ENCODE peak calls at places on chromosomes 3 and 15, in seven cellular contexts. K is neuronal stem cell, B is H9, H is mesendoderm, S is IMR-90, I is trophoblast cell, O is H1. W is an unnamed sample.

GRCh38 chr3:98733055-98733777 is 29.9 kb upstream of the ST3GAL6 start:
- DNase-seq in K (peak), B (no peak), H (peak), S (no peak), I (no peak), O (no peak), W (peak)

GRCh38 chr3:58332575-58333179 is at the start of gene PXK:
- DNase-seq in K (peak), B (peak), H (peak), S (peak), I (peak), O (no peak), W (peak)

GRCh38 chr15:92328207-92328606 is 65.5 kb upstream of the ST8SIA2 start:
- DNase-seq in K (no peak), B (no peak), H (no peak), S (no peak), I (no peak), O (no peak), W (no peak)

GRCh38 chr3:312170-312569 is 115.6 kb downstream of the CHL1 start:
- DNase-seq in K (no peak), B (no peak), H (no peak), S (no peak), I (no peak), O (no peak), W (no peak)

GRCh38 chr15:68656438-68656739 is 77.6 kb downstream of the CORO2B start:
- DNase-seq in K (no peak), B (no peak), H (no peak), S (no peak), I (no peak), O (no peak), W (no peak)

GRCh38 chr3:25910997-25911396 is 121.1 kb downstream of the OXSM start:
- DNase-seq in K (no peak), B (peak), H (peak), S (peak), I (no peak), O (no peak), W (peak)

GRCh38 chr3:11331101-11331500 is 58.9 kb downstream of the ATG7 start:
- DNase-seq in K (no peak), B (no peak), H (no peak), S (peak), I (no peak), O (no peak), W (no peak)

GRCh38 chr3:53845103-53845880 is 927 bp downstream of the CHDH start:
- DNase-seq in K (peak), B (peak), H (peak), S (peak), I (peak), O (peak), W (peak)

GRCh38 chr3:184255291-184256039 is 5.9 kb downstream of the CAMK2N2 start:
- DNase-seq in K (no peak), B (no peak), H (no peak), S (no peak), I (no peak), O (no peak), W (no peak)
- H4K8ac ChIP-seq in K (no peak), B (no peak), H (no peak), S (no peak), I (no peak), O (no peak), W (no peak)

GRCh38 chr15:76336254-76337046 is at the start of gene ISL2:
- DNase-seq in K (peak), B (peak), H (peak), S (peak), I (no peak), O (peak), W (peak)

GRCh38 chr15:76333720-76334437 is 2.7 kb upstream of the ISL2 start:
- DNase-seq in K (no peak), B (peak), H (peak), S (no peak), I (no peak), O (no peak), W (no peak)

GRCh38 chr15:76335851-76336253 is 721 bp upstream of the ISL2 start:
- DNase-seq in K (no peak), B (peak), H (peak), S (no peak), I (no peak), O (no peak), W (peak)

GRCh38 chr15:76334438-76335004 is 2.1 kb upstream of the ISL2 start:
- DNase-seq in K (no peak), B (no peak), H (no peak), S (no peak), I (no peak), O (no peak), W (no peak)

DNA sequence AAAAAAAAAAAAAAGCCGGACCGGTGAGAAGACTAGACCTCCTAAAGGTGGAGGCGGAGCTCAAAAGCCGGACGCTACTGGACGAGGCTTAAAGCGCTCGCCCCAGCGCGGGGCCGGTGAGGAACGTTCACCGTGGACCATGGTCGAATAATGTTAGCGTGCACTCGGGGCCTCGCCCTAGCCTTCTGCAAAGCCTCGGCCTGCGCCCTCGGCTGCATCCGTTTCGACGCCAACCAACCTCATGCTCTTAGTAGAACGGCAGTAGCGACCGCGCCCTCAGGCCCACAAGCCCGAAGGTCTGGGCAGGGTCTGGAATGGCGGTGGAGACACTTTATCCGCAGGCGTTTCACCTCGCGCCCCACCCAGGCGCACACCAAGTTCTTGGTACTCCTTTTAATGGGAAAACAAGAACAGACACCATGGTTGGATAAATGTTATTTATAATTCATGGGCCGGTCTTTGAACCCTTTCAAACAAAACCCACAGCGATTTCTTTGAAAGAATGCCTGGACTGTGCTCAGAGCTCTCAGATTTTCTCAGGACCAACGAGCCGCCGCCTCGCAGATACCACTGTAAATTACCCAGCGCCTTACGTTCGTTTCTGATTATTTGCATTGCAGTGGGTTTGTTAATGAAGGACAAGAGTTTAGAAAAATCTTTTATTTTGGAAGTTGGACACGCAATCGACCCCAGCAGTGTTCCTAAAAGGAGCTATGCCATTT is 1.3 kb upstream of the ISL2 start:
- DNase-seq in K (no peak), B (peak), H (peak), S (no peak), I (no peak), O (no peak), W (no peak)
- H3K9ac ChIP-seq in K (no peak), B (no peak), H (peak), S (peak), I (no peak), O (no peak), W (no peak)

DNA sequence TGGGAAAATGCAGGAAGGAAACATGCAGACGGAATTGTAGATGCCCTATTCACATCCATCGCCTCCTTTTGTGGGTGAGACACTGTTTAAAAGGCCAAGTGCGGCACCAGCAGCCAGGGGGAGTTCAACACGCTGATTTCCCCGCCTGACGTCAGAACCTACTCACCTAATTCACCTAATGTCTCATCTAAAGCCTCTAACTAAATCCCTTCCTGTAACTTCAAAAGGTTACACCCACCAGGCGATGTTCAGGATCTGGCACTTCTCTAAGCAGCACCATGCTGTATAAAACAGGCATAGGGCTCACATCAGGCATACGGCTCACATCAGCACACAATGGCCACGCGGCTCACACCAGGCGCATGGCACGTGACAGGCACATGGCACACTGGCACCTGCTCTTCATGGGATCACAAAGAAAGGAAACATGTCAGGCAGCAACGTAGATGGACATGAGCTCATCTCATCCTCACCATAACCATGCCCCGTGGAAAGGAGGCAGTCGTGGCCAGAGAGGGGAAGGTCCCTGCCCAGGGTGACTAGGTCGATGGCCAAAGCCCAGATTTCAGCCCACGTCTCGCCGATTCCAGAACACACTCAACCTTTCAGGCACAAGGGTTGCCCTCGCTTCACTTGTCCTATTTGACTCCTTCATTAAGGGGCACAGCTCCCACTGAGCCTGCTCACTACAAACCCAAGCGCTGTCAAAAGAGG is 21.7 kb downstream of the XXYLT1 start:
- DNase-seq in K (no peak), B (no peak), H (no peak), S (no peak), I (no peak), O (no peak), W (no peak)
- H3K4ac ChIP-seq in K (peak), B (no peak), H (no peak), S (no peak), I (no peak), O (no peak), W (no peak)

DNA sequence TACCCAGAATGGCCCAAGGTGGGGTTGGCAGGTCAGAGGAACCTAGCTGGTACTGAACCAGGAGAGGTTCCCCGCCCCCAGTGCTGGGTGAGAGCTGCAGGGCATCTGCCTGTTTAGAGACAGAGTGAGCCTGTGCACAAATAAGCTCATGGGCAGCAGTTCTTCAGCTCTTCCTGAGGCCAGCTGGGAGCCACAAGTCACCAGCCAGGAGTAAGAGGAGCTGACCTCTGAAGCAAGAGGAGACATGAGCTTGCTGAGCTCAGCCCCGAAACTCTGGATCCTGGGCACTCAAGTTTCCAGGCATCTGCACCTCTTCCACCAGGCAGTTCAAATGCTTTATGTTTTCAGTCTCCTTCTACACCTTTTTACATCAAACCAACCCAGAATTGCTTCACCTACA is 2.1 kb downstream of the RTP2 start:
- DNase-seq in K (no peak), B (no peak), H (no peak), S (no peak), I (no peak), O (no peak), W (no peak)
- H4K8ac ChIP-seq in K (no peak), B (no peak), H (no peak), S (no peak), I (no peak), O (no peak), W (no peak)

GRCh38 chr3:151382671-151383070 is 1.9 kb downstream of the P2RY12 start:
- DNase-seq in K (no peak), B (no peak), H (no peak), S (no peak), I (no peak), O (no peak), W (no peak)

GRCh38 chr3:151384741-151385174 is at the start of gene P2RY12:
- DNase-seq in K (no peak), B (no peak), H (no peak), S (no peak), I (no peak), O (no peak), W (no peak)

GRCh38 chr3:151386063-151386462 is 1.5 kb upstream of the P2RY12 start:
- DNase-seq in K (no peak), B (no peak), H (no peak), S (no peak), I (no peak), O (no peak), W (no peak)

GRCh38 chr3:151383956-151384355 is 597 bp downstream of the P2RY12 start:
- DNase-seq in K (no peak), B (no peak), H (no peak), S (no peak), I (no peak), O (no peak), W (no peak)

GRCh38 chr3:151383111-151383510 is 1.4 kb downstream of the P2RY12 start:
- DNase-seq in K (no peak), B (no peak), H (no peak), S (no peak), I (no peak), O (no peak), W (no peak)
- H3K9ac ChIP-seq in K (no peak), B (no peak), H (no peak), S (no peak), I (no peak), O (no peak), W (peak)

GRCh38 chr15:85386261-85386660 is 5.9 kb downstream of the AKAP13 start:
- DNase-seq in K (no peak), B (no peak), H (no peak), S (no peak), I (no peak), O (no peak), W (no peak)

GRCh38 chr15:85381850-85382751 is 1.7 kb downstream of the AKAP13 start:
- DNase-seq in K (no peak), B (no peak), H (no peak), S (no peak), I (no peak), O (no peak), W (peak)

GRCh38 chr15:85380860-85381535 is 595 bp downstream of the AKAP13 start:
- DNase-seq in K (peak), B (no peak), H (no peak), S (no peak), I (peak), O (peak), W (peak)

GRCh38 chr15:85382942-85383341 is 2.5 kb downstream of the AKAP13 start:
- DNase-seq in K (no peak), B (no peak), H (no peak), S (no peak), I (no peak), O (no peak), W (no peak)

DNA sequence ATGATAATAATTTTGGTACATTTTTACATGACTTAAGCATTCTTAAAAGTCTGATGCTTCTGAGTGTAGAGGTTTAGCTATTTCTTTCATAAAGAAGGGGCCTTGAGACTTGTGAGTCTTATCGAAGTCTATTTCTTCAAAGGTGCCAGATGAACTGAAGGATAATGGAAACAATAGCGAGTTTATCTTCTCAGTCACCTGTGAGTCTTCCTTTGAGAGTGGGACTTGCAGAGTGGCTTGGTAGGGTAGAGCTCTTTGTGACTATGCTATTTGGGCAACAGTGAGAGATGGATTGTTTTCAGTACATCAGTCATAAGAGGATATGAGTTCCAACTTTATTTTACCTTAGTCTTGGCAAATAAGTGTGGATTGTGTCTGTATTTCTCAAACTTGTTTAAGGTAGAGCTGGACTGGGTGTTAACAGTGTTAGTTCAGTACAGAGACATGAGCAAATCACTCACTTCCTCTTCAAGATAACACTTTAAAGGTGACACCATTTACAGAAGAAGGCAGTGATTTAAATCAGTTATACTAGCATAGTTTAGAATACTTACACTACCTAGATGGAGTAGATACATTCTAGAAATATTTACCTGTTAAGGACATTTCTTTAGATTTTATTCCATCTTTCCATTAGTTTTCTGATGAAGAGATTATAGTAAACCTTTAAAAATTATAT is 3.2 kb downstream of the AKAP13 start:
- DNase-seq in K (no peak), B (no peak), H (peak), S (no peak), I (no peak), O (no peak), W (no peak)
- H3K4ac ChIP-seq in K (no peak), B (no peak), H (no peak), S (no peak), I (no peak), O (no peak), W (no peak)

DNA sequence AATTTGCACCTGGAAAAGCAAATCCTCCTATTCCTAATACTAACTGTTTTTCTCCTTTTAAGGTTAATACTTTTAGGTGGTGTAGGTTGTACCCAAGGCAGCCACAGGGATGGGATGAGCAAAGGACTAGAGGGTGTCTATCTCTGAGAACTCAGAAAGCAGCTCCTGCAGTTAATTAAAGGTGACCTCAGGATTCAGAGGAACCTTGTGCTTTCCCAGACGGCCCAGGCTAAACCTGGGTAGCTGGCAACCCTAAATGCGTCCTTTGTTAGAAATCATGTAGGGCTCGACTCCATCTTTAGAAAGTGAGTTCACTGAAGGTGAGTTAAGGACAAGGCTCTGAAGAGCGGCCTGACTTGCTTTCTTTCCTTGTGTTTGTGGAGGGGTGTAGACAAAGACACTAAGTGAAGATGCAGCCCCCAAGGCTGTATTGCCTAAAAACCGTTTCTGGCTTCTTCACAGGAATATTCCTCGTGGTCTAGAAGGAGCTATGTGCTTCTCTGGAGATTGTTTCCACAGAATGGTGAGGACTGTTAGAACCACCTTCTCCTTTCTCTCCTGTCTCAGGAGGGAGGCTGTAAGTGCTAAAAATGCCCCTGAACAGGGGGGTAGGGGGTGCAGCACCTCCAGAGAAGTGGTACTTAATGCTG is 14.9 kb downstream of the FNDC3B start:
- DNase-seq in K (no peak), B (no peak), H (no peak), S (no peak), I (no peak), O (no peak), W (no peak)
- H4K8ac ChIP-seq in K (no peak), B (no peak), H (no peak), S (no peak), I (no peak), O (no peak), W (peak)